ENCODE peak calls at places on chromosomes 16 and 17, in four cellular contexts. F is uterus, X is GM13976, C is A549. A is an unnamed sample.

GRCh38 chr16:63890072-63890471 is 1231.8 kb downstream of the CDH11 start:
- DNase-seq in X (no peak), C (no peak), F (no peak), A (no peak)

GRCh38 chr16:81416749-81417148 is 27.9 kb upstream of the CMIP start:
- DNase-seq in X (no peak), C (no peak), F (no peak), A (no peak)

GRCh38 chr16:8996891-8997290 is 33.2 kb upstream of the USP7 start:
- DNase-seq in C (no peak), F (no peak), X (no peak), A (no peak)

GRCh38 chr17:76670708-76671122 is 27.2 kb upstream of the ST6GALNAC1 start:
- DNase-seq in F (no peak), C (no peak), X (peak), A (no peak)

GRCh38 chr16:86748643-86749042 is 170.3 kb downstream of the FOXL1 start:
- DNase-seq in X (no peak), C (no peak), F (no peak), A (no peak)

GRCh38 chr17:50346313-50347086 is 574 bp downstream of the XYLT2 start:
- DNase-seq in C (peak), X (peak), F (peak), A (no peak)

GRCh38 chr16:60989592-60989991 is 1046.6 kb downstream of the CDH8 start:
- DNase-seq in F (no peak), C (no peak), X (no peak), A (no peak)

GRCh38 chr17:50100921-50101345 is 5.8 kb downstream of the PDK2 start:
- DNase-seq in F (no peak), C (no peak), X (no peak), A (peak)

GRCh38 chr16:13076878-13077277 is 175.5 kb downstream of the SHISA9 start:
- DNase-seq in C (no peak), F (no peak), X (no peak), A (no peak)

GRCh38 chr16:70349783-70350182 is 3.1 kb downstream of the DDX19A start:
- DNase-seq in X (no peak), F (no peak), C (no peak), A (no peak)

GRCh38 chr17:59257101-59257500 is 36.8 kb downstream of the GDPD1 start:
- DNase-seq in X (no peak), C (no peak), F (no peak), A (no peak)

GRCh38 chr16:89918453-89919347 is at the start of gene MC1R:
- DNase-seq in F (no peak), C (peak), X (peak), A (no peak)

GRCh38 chr16:87844809-87845208 is 24.5 kb downstream of the SLC7A5 start:
- DNase-seq in X (no peak), F (no peak), C (no peak), A (no peak)

GRCh38 chr17:77409282-77410161 is 268.8 kb downstream of the SEC14L1 start:
- DNase-seq in C (no peak), X (no peak), F (peak), A (peak)

GRCh38 chr17:58006563-58006923 is 503 bp downstream of the SRSF1 start:
- DNase-seq in X (peak), C (peak), F (peak), A (peak)

GRCh38 chr17:75570034-75570676 is 17.4 kb upstream of the MYO15B start:
- DNase-seq in X (no peak), C (no peak), F (no peak), A (no peak)

GRCh38 chr17:44911133-44912001 is 3.9 kb downstream of the GFAP start:
- DNase-seq in X (peak), C (peak), F (peak), A (peak)

DNA sequence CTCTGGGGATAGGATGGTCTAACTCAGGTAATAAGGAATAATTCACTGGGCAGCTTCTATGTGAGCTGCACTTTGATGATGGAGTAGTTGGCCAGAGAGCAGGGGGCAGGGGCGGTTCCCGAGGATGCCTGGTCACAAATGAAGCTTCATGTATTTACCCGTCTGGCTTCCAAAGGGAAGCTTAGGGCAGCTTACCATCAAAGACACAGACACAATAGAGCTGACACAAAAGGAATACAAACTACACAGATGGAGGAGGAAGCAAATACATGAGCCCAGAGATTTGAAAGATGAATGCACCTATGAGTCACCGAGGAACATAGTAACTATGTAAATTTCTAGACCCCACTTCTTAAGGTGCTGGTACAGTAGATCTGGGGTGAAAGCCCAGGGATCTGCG is 8.7 kb upstream of the EMP2 start:
- DNase-seq in X (no peak), F (no peak), C (no peak), A (no peak)
- TF ChIP-seq CTCF in X (no peak), F (no peak), C (no peak), A (no peak)

GRCh38 chr17:28947639-28948038 is 3.7 kb downstream of the PHF12 start:
- DNase-seq in C (no peak), F (no peak), X (no peak), A (no peak)

GRCh38 chr17:28949185-28950016 is 1.9 kb downstream of the PHF12 start:
- DNase-seq in F (peak), X (peak), C (peak), A (peak)

GRCh38 chr17:28948342-28948741 is 3.0 kb downstream of the PHF12 start:
- DNase-seq in C (no peak), X (no peak), F (no peak), A (no peak)

GRCh38 chr17:28950017-28950751 is 1.1 kb downstream of the PHF12 start:
- DNase-seq in C (peak), F (peak), X (peak), A (peak)

DNA sequence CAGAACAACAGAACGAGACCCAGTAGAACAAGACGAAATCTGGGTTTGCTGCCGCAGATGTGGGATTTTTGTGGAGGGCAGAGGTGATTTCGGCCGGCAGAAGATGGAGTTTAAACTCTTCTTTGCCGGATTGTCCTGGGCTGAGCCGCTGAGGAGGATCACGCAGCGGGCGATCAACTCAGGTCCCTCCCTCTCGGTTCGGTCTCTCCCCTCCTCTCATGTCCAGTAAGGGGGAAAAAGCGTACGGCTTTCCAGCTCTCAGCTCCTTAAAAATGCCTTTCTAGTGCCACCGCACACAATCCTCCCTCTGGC is 2.5 kb downstream of the PHF12 start:
- DNase-seq in C (peak), F (no peak), X (no peak), A (no peak)
- TF ChIP-seq CTCF in C (no peak), F (no peak), X (no peak), A (no peak)

DNA sequence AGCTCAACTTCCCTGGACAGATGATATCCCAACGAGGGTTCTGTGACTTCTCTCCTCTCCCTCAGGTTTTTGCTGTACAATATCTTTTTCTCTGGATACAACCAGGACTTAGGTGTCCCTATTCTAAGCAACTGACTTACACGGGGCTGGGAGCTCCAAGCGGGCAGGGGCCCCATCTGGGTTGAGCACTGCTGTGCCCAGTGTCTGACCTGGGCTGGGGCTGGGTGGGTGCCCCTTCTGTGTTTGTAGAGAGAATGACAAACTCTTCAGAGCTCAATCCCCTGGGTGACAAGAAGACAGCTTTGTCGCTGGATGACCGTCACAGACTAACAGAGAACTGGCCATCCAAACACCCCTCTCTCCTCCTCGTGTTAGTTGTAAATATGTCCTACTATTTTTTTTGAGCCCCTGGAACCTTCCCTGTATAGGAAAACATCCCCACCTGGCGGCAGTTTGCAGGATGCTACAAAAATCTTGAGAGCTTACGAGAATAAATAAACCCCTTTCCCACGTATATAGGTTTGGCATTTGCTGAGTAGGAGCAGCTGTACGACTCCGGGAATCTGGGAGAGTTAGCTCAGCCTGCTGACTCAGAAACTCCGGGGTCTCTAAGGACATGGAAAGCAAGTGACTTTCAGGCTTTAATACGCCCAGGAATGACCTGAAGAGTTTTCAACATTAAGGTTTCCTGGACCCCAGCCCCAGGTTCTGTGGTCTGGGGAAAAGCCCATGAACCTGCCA is 23.7 kb upstream of the RCVRN start:
- DNase-seq in X (no peak), F (peak), C (peak), A (peak)
- TF ChIP-seq CTCF in X (no peak), F (peak), C (peak), A (peak)

GRCh38 chr17:17950806-17951205 is 21.4 kb downstream of the TOM1L2 start:
- DNase-seq in X (no peak), C (peak), F (no peak), A (no peak)
- TF ChIP-seq CTCF in X (no peak), C (no peak), F (no peak), A (peak)

GRCh38 chr16:4410335-4411075 is 5.9 kb downstream of the CORO7 start:
- DNase-seq in F (no peak), C (no peak), X (no peak), A (peak)

GRCh38 chr16:4407543-4408322 is 8.7 kb downstream of the CORO7 start:
- DNase-seq in X (no peak), F (peak), C (no peak), A (peak)

GRCh38 chr16:4411684-4412083 is 4.7 kb downstream of the CORO7 start:
- DNase-seq in C (no peak), X (no peak), F (peak), A (no peak)

GRCh38 chr16:4408323-4408690 is 8.1 kb downstream of the CORO7 start:
- DNase-seq in C (no peak), X (no peak), F (no peak), A (no peak)

DNA sequence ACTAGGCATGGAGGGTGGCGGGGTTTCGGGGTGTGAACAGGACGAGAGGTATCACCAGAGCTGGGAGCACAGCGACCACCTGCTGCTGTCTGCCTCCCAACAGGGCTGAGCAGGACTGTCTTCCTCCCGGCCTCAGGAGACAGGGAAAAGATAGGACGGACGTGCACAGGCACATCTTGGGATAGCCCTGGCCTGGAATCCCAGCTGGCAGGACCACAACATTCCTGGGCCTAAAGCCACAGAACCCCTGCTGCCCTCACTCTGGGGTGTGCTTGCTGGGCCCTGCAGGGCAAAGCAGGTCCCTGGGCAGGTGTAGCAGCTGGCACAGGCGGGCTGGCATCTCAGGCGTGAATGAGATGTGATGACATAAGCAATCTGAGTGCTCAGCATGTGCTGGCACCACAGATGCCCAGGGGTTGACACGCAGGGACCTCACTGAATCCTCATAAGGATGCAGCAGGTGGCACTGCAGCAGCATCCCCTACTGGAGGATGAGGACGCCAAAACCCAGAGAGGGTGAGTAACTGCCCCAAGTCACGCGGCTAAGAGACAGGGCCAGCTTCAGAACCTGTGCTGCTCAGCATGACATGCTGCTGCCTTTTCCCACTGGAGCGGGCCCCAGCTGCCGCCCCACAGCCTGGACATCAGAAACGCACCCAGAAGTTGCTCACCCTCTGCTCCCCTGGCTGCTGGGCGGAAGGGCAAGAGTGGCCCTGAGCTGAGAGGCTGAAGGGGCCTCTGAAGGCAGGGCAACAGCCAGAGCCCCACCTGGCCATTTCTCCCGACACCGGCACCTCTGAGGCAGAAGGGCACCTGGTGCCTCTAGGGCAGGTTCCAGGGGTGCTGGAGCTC is 7.1 kb downstream of the CORO7 start:
- DNase-seq in X (peak), F (no peak), C (peak), A (no peak)
- TF ChIP-seq CTCF in X (no peak), F (no peak), C (no peak), A (peak)

DNA sequence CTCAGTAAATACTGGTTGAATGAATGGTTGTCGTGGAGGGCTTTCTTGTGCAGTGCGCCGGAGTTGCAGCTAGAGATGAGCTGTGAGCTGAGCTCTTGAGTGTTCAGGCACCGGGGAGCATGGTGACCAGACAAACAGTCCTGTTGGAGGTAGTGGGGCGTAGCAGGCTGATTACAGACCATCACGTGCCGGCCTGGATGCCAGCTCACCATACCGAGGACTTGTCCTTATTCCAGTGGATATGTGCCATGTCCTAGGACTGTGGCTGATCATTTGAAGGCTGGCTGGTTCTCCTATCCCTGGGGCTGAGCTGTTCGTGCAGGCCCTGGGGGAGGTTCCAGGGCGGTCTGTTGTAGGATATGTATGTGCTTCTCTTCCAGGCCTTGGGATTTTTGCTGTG is 60.0 kb downstream of the ABCC1 start:
- DNase-seq in F (no peak), C (no peak), X (no peak), A (no peak)
- TF ChIP-seq CTCF in F (no peak), C (no peak), X (no peak), A (no peak)

GRCh38 chr17:80380068-80381061 is 34.6 kb upstream of the ENDOV start:
- DNase-seq in C (no peak), X (no peak), F (no peak), A (no peak)
- TF ChIP-seq CTCF in C (no peak), X (no peak), F (no peak), A (no peak)

GRCh38 chr17:43003542-43004172 is 2.9 kb upstream of the IFI35 start:
- DNase-seq in F (no peak), X (no peak), C (no peak), A (no peak)
- TF ChIP-seq CTCF in F (no peak), X (no peak), C (no peak), A (peak)

GRCh38 chr17:55286681-55287589 is 22.2 kb downstream of the HLF start:
- DNase-seq in F (no peak), C (peak), X (no peak), A (no peak)
- TF ChIP-seq CTCF in F (no peak), C (no peak), X (no peak), A (no peak)

A was measured in HFFc6.